ENCODE peak calls at places on chromosomes 7 and 10, in seven cellular contexts. One of them, this sample, is unnamed.

GRCh38 chr10:101839002-101839401 is 4.6 kb downstream of the KCNIP2 start:
- DNase-seq in mesenchymal stem cell: no peak
- DNase-seq in CD8-positive, alpha-beta T cell: no peak
- DNase-seq in lung: no peak
- DNase-seq in psoas muscle: no peak
- DNase-seq in OCI-LY7: no peak
- DNase-seq in mesendoderm: no peak
- DNase-seq in this sample: no peak

GRCh38 chr10:86945361-86946214 is 11.8 kb downstream of the MMRN2 start:
- DNase-seq in OCI-LY7: no peak
- DNase-seq in CD8-positive, alpha-beta T cell: no peak
- DNase-seq in mesenchymal stem cell: no peak
- DNase-seq in lung: no peak
- DNase-seq in mesendoderm: peak; percentile 87
- DNase-seq in psoas muscle: peak; percentile 51
- DNase-seq in this sample: peak; percentile 33

GRCh38 chr7:155338632-155339320 is 41.1 kb downstream of the INSIG1 start:
- DNase-seq in mesendoderm: no peak
- DNase-seq in lung: no peak
- DNase-seq in psoas muscle: peak; percentile 35
- DNase-seq in CD8-positive, alpha-beta T cell: peak; percentile 66
- DNase-seq in OCI-LY7: no peak
- DNase-seq in mesenchymal stem cell: no peak
- DNase-seq in this sample: no peak

GRCh38 chr7:146146866-146147265 is 30.3 kb downstream of the CNTNAP2 start:
- DNase-seq in CD8-positive, alpha-beta T cell: no peak
- DNase-seq in mesendoderm: no peak
- DNase-seq in psoas muscle: no peak
- DNase-seq in lung: no peak
- DNase-seq in OCI-LY7: no peak
- DNase-seq in mesenchymal stem cell: peak; percentile 59
- DNase-seq in this sample: no peak

GRCh38 chr7:94183289-94183749 is 179.2 kb upstream of the BET1 start:
- DNase-seq in mesendoderm: peak; percentile 86
- DNase-seq in mesenchymal stem cell: peak; percentile 99
- DNase-seq in CD8-positive, alpha-beta T cell: no peak
- DNase-seq in lung: no peak
- DNase-seq in psoas muscle: peak; percentile 29
- DNase-seq in OCI-LY7: no peak
- DNase-seq in this sample: no peak

GRCh38 chr7:35505031-35505430 is 189.9 kb downstream of the HERPUD2 start:
- DNase-seq in OCI-LY7: no peak
- DNase-seq in lung: no peak
- DNase-seq in mesendoderm: no peak
- DNase-seq in psoas muscle: no peak
- DNase-seq in CD8-positive, alpha-beta T cell: no peak
- DNase-seq in mesenchymal stem cell: no peak
- DNase-seq in this sample: no peak

GRCh38 chr10:35784751-35785150 is 142.7 kb upstream of the FZD8 start:
- DNase-seq in mesendoderm: no peak
- DNase-seq in lung: no peak
- DNase-seq in CD8-positive, alpha-beta T cell: no peak
- DNase-seq in mesenchymal stem cell: no peak
- DNase-seq in OCI-LY7: no peak
- DNase-seq in psoas muscle: no peak
- DNase-seq in this sample: no peak

GRCh38 chr7:151010307-151011096 is 13.8 kb downstream of the ATG9B start:
- DNase-seq in CD8-positive, alpha-beta T cell: peak; percentile 30
- DNase-seq in mesenchymal stem cell: peak; percentile 71
- DNase-seq in OCI-LY7: no peak
- DNase-seq in mesendoderm: peak; percentile 85
- DNase-seq in lung: no peak
- DNase-seq in psoas muscle: no peak
- DNase-seq in this sample: no peak

GRCh38 chr7:129189661-129190310 is 1.4 kb downstream of the SMO start:
- DNase-seq in CD8-positive, alpha-beta T cell: no peak
- DNase-seq in lung: no peak
- DNase-seq in mesendoderm: no peak
- DNase-seq in psoas muscle: no peak
- DNase-seq in OCI-LY7: no peak
- DNase-seq in mesenchymal stem cell: peak; percentile 4
- DNase-seq in this sample: no peak

GRCh38 chr10:17850526-17850925 is 41.4 kb downstream of the MRC1 start:
- DNase-seq in psoas muscle: no peak
- DNase-seq in mesenchymal stem cell: no peak
- DNase-seq in lung: no peak
- DNase-seq in mesendoderm: peak; percentile 25
- DNase-seq in OCI-LY7: no peak
- DNase-seq in CD8-positive, alpha-beta T cell: no peak
- DNase-seq in this sample: no peak

GRCh38 chr10:96287392-96288105 is 16.2 kb upstream of the BLNK start:
- DNase-seq in lung: no peak
- DNase-seq in psoas muscle: no peak
- DNase-seq in mesenchymal stem cell: no peak
- DNase-seq in mesendoderm: no peak
- DNase-seq in OCI-LY7: peak; percentile 96
- DNase-seq in CD8-positive, alpha-beta T cell: no peak
- DNase-seq in this sample: no peak

GRCh38 chr7:79452032-79452494 is 1.4 kb downstream of the MAGI2 start:
- DNase-seq in lung: peak; percentile 80
- DNase-seq in mesenchymal stem cell: peak; percentile 90
- DNase-seq in psoas muscle: peak; percentile 88
- DNase-seq in mesendoderm: peak; percentile 71
- DNase-seq in OCI-LY7: no peak
- DNase-seq in CD8-positive, alpha-beta T cell: no peak
- DNase-seq in this sample: peak; percentile 91

GRCh38 chr7:131629203-131629871 is 72.9 kb upstream of the PODXL start:
- DNase-seq in mesenchymal stem cell: peak; percentile 55
- DNase-seq in psoas muscle: no peak
- DNase-seq in CD8-positive, alpha-beta T cell: no peak
- DNase-seq in OCI-LY7: no peak
- DNase-seq in lung: no peak
- DNase-seq in mesendoderm: no peak
- DNase-seq in this sample: no peak

GRCh38 chr7:94364816-94365215 is 29.9 kb upstream of the COL1A2 start:
- DNase-seq in mesenchymal stem cell: no peak
- DNase-seq in psoas muscle: no peak
- DNase-seq in mesendoderm: no peak
- DNase-seq in OCI-LY7: no peak
- DNase-seq in CD8-positive, alpha-beta T cell: no peak
- DNase-seq in lung: no peak
- DNase-seq in this sample: no peak

GRCh38 chr7:35975851-35976454 is 175.1 kb downstream of the SEPTIN7 start:
- DNase-seq in lung: peak; percentile 62
- DNase-seq in CD8-positive, alpha-beta T cell: no peak
- DNase-seq in mesendoderm: peak; percentile 81
- DNase-seq in OCI-LY7: peak; percentile 81
- DNase-seq in mesenchymal stem cell: peak; percentile 77
- DNase-seq in psoas muscle: no peak
- DNase-seq in this sample: no peak

GRCh38 chr7:73343671-73344380 is 15.9 kb downstream of the FKBP6 start:
- DNase-seq in mesendoderm: no peak
- DNase-seq in lung: no peak
- DNase-seq in mesenchymal stem cell: no peak
- DNase-seq in OCI-LY7: no peak
- DNase-seq in psoas muscle: no peak
- DNase-seq in CD8-positive, alpha-beta T cell: no peak
- DNase-seq in this sample: no peak

GRCh38 chr7:116876664-116877442 is 14.5 kb downstream of the CAPZA2 start:
- DNase-seq in mesenchymal stem cell: no peak
- DNase-seq in mesendoderm: peak; percentile 91
- DNase-seq in OCI-LY7: no peak
- DNase-seq in CD8-positive, alpha-beta T cell: no peak
- DNase-seq in lung: peak; percentile 51
- DNase-seq in psoas muscle: no peak
- DNase-seq in this sample: no peak

GRCh38 chr7:116873619-116874018 is 11.2 kb downstream of the CAPZA2 start:
- DNase-seq in psoas muscle: no peak
- DNase-seq in lung: no peak
- DNase-seq in mesenchymal stem cell: no peak
- DNase-seq in CD8-positive, alpha-beta T cell: no peak
- DNase-seq in OCI-LY7: no peak
- DNase-seq in mesendoderm: no peak
- DNase-seq in this sample: no peak

GRCh38 chr7:116877443-116878217 is 15.2 kb downstream of the CAPZA2 start:
- DNase-seq in lung: no peak
- DNase-seq in OCI-LY7: no peak
- DNase-seq in CD8-positive, alpha-beta T cell: no peak
- DNase-seq in mesenchymal stem cell: no peak
- DNase-seq in psoas muscle: no peak
- DNase-seq in mesendoderm: no peak
- DNase-seq in this sample: no peak

GRCh38 chr7:116871061-116871700 is 8.8 kb downstream of the CAPZA2 start:
- DNase-seq in psoas muscle: no peak
- DNase-seq in lung: no peak
- DNase-seq in mesendoderm: peak; percentile 11
- DNase-seq in OCI-LY7: no peak
- DNase-seq in CD8-positive, alpha-beta T cell: no peak
- DNase-seq in mesenchymal stem cell: no peak
- DNase-seq in this sample: no peak

DNA sequence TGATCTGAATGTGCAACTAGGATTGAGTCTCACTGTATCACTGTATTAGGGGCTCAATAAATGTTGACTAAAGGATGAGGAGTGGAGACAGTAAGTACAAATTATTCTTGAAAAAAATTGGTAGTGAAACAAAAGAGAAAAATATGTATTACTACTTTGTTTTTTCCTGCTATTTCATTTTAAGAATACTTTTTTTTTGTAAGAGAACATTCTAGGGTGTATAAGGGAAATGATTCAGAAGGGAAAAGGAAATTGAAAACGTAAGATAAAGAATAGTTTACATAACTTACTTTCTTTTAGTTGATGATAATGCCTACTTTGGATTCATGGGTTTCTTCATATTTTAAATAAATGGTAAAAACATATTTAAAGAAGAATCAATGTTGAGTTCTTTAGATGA is 9.6 kb downstream of the CAPZA2 start:
- DNase-seq in mesenchymal stem cell: no peak
- DNase-seq in lung: no peak
- DNase-seq in psoas muscle: no peak
- DNase-seq in OCI-LY7: no peak
- DNase-seq in CD8-positive, alpha-beta T cell: no peak
- DNase-seq in mesendoderm: no peak
- DNase-seq in this sample: no peak
- H3K27ac ChIP-seq in mesenchymal stem cell: no peak overlapping the region
- H3K27ac ChIP-seq in lung: peak overlapping the region; percentile 74
- H3K27ac ChIP-seq in psoas muscle: peak overlapping the region; percentile 50
- H3K27ac ChIP-seq in OCI-LY7: no peak overlapping the region
- H3K27ac ChIP-seq in CD8-positive, alpha-beta T cell: no peak overlapping the region
- H3K27ac ChIP-seq in mesendoderm: no peak overlapping the region
- H3K27ac ChIP-seq in this sample: no peak overlapping the region

DNA sequence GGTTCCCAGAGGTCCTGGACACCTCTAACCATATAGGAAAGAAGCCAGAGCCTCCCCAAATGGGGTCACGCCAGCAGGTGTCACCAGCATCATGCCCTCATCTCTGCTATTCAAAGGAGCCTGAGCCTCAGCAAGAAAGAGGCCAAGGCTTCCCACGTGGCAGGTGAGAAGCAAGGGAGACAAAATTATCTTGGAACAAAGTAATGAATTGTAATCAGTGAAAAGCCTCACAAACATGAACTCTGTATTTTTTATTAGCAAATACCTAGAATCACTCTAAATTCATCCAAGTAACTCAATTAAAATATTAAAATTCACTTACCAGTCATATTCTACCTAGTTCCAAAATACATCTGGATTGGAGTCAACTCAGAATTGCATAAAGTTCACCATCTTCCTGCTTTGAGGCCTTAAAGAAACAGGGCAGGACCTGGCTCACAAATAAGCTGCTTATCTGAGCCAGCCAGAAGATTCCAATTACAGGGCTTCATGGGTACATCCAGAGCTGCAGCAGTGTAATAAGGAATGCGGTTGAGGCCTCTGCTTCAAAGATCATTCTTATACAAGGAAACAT is 68.7 kb downstream of the SGMS1 start:
- DNase-seq in mesendoderm: peak; percentile 46
- DNase-seq in lung: no peak
- DNase-seq in mesenchymal stem cell: no peak
- DNase-seq in psoas muscle: no peak
- DNase-seq in OCI-LY7: peak; percentile 42
- DNase-seq in CD8-positive, alpha-beta T cell: no peak
- DNase-seq in this sample: no peak
- H3K27ac ChIP-seq in mesendoderm: no peak overlapping the region
- H3K27ac ChIP-seq in lung: peak overlapping the region; percentile 55
- H3K27ac ChIP-seq in mesenchymal stem cell: no peak overlapping the region
- H3K27ac ChIP-seq in psoas muscle: peak overlapping the region; percentile 58
- H3K27ac ChIP-seq in OCI-LY7: no peak overlapping the region
- H3K27ac ChIP-seq in CD8-positive, alpha-beta T cell: no peak overlapping the region
- H3K27ac ChIP-seq in this sample: peak overlapping the region; percentile 7

DNA sequence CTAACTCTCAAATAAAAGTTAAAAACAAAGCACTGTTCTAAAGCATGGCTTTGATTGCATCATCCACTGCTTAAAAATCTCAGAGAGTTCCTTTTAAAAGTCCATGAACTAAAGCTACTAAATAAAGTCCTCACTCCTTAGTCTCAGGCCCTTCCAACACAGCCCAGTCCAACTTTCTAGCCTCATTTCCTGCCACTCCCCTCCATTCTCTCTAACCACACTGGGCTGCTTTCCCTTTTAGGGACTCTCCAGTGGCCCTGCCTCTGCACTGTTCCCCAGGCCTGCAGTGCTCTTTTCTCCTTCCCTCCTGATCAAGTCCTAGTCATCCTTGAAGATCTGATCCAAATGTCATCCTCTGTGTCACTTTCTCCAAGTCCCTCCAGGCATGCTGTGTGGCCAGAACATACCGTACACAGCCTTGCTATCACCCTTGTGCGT is 56.9 kb upstream of the PPP1R3C start:
- DNase-seq in lung: no peak
- DNase-seq in CD8-positive, alpha-beta T cell: no peak
- DNase-seq in mesenchymal stem cell: peak; percentile 33
- DNase-seq in psoas muscle: no peak
- DNase-seq in mesendoderm: peak; percentile 11
- DNase-seq in OCI-LY7: no peak
- DNase-seq in this sample: no peak
- H3K27ac ChIP-seq in lung: no peak overlapping the region
- H3K27ac ChIP-seq in CD8-positive, alpha-beta T cell: no peak overlapping the region
- H3K27ac ChIP-seq in mesenchymal stem cell: no peak overlapping the region
- H3K27ac ChIP-seq in psoas muscle: no peak overlapping the region
- H3K27ac ChIP-seq in mesendoderm: no peak overlapping the region
- H3K27ac ChIP-seq in OCI-LY7: no peak overlapping the region
- H3K27ac ChIP-seq in this sample: no peak overlapping the region

GRCh38 chr10:4850400-4850799 is 24.4 kb downstream of the AKR1E2 start:
- DNase-seq in CD8-positive, alpha-beta T cell: no peak
- DNase-seq in psoas muscle: no peak
- DNase-seq in mesenchymal stem cell: no peak
- DNase-seq in lung: no peak
- DNase-seq in mesendoderm: no peak
- DNase-seq in OCI-LY7: no peak
- DNase-seq in this sample: no peak

GRCh38 chr10:4849555-4850242 is 23.7 kb downstream of the AKR1E2 start:
- DNase-seq in lung: peak; percentile 92
- DNase-seq in OCI-LY7: peak; percentile 84
- DNase-seq in mesendoderm: peak; percentile 94
- DNase-seq in psoas muscle: peak; percentile 94
- DNase-seq in mesenchymal stem cell: peak; percentile 95
- DNase-seq in CD8-positive, alpha-beta T cell: peak; percentile 81
- DNase-seq in this sample: peak; percentile 80

GRCh38 chr10:4848341-4849041 is 22.5 kb downstream of the AKR1E2 start:
- DNase-seq in psoas muscle: no peak
- DNase-seq in OCI-LY7: no peak
- DNase-seq in lung: no peak
- DNase-seq in mesendoderm: no peak
- DNase-seq in mesenchymal stem cell: peak; percentile 3
- DNase-seq in CD8-positive, alpha-beta T cell: no peak
- DNase-seq in this sample: no peak

GRCh38 chr10:4847580-4848020 is 21.6 kb downstream of the AKR1E2 start:
- DNase-seq in mesendoderm: peak; percentile 14
- DNase-seq in CD8-positive, alpha-beta T cell: no peak
- DNase-seq in lung: no peak
- DNase-seq in OCI-LY7: no peak
- DNase-seq in mesenchymal stem cell: peak; percentile 77
- DNase-seq in psoas muscle: no peak
- DNase-seq in this sample: no peak

GRCh38 chr10:4849042-4849402 is 23.0 kb downstream of the AKR1E2 start:
- DNase-seq in psoas muscle: no peak
- DNase-seq in mesenchymal stem cell: no peak
- DNase-seq in lung: no peak
- DNase-seq in mesendoderm: no peak
- DNase-seq in CD8-positive, alpha-beta T cell: no peak
- DNase-seq in OCI-LY7: no peak
- DNase-seq in this sample: no peak
- H3K27ac ChIP-seq in psoas muscle: no peak overlapping the region
- H3K27ac ChIP-seq in mesenchymal stem cell: no peak overlapping the region
- H3K27ac ChIP-seq in lung: no peak overlapping the region
- H3K27ac ChIP-seq in mesendoderm: no peak overlapping the region
- H3K27ac ChIP-seq in CD8-positive, alpha-beta T cell: no peak overlapping the region
- H3K27ac ChIP-seq in OCI-LY7: no peak overlapping the region
- H3K27ac ChIP-seq in this sample: no peak overlapping the region

This sample was measured in substantia nigra.